ENCODE peak calls at places on chromosomes 3 and 15, in seven cellular contexts. Y is AG04449; D is omental fat pad; J is right cardiac atrium; N is stimulated activated CD4-positive, alpha-beta T cell treated with anti-CD3 and anti-CD28 coated beads, Interleukin-12 subunit alpha, Interleukin-12 subunit beta, amount 100 ng/mL, for 4 hours; P is activated naive CD4-positive, alpha-beta T cell; S is activated CD4-positive, alpha-beta T cell treated with anti-CD3 and anti-CD28 coated beads, Interleukin-2, amount 50 U/mL, for 24 hours. I is an unnamed sample.

GRCh38 chr3:61264281-61264680 is 13.0 kb upstream of the FHIT start:
- DNase-seq in Y (no peak), D (no peak), J (no peak), N (no peak), P (no peak), S (no peak), I (no peak)

GRCh38 chr15:28273468-28273867 is 48.5 kb downstream of the HERC2 start:
- DNase-seq in Y (no peak), D (no peak), J (no peak), N (no peak), P (no peak), S (no peak), I (no peak)

GRCh38 chr3:161560006-161560637 is 63.5 kb downstream of the OTOL1 start:
- DNase-seq in Y (no peak), D (no peak), J (peak), N (no peak), P (no peak), S (no peak), I (peak)

GRCh38 chr3:31230834-31231233 is 301.9 kb upstream of the STT3B start:
- DNase-seq in Y (no peak), D (no peak), J (no peak), N (no peak), P (no peak), S (no peak), I (no peak)

GRCh38 chr15:80595391-80595790 is 99.7 kb upstream of the ABHD17C start:
- DNase-seq in Y (no peak), D (no peak), J (no peak), N (no peak), P (no peak), S (no peak), I (no peak)

GRCh38 chr3:188124184-188124583 is 29.8 kb upstream of the LPP start:
- DNase-seq in Y (peak), D (no peak), J (no peak), N (no peak), P (no peak), S (no peak), I (no peak)

GRCh38 chr3:143644370-143645089 is 203.7 kb downstream of the SLC9A9 start:
- DNase-seq in Y (peak), D (no peak), J (peak), N (no peak), P (no peak), S (no peak), I (peak)

GRCh38 chr3:47319952-47320351 is 37.2 kb downstream of the KLHL18 start:
- DNase-seq in Y (no peak), D (no peak), J (no peak), N (no peak), P (no peak), S (no peak), I (no peak)

I was measured in T47D.